ENCODE peak calls at places on chromosomes 12 and 14, in five cellular contexts. G is HL-60, Y is GM19239, P is heart right ventricle, B is ELF-1. M is an unnamed sample.

GRCh38 chr14:74645244-74645643 is 33.2 kb upstream of the LTBP2 start:
- DNase-seq in Y (no peak), B (no peak), P (no peak), G (no peak), M (no peak)

GRCh38 chr14:58280954-58281787 is 17.2 kb upstream of the ARID4A start:
- DNase-seq in B (no peak), G (peak), P (no peak), Y (no peak), M (peak)

GRCh38 chr12:69840727-69841126 is 15.7 kb downstream of the MYRFL start:
- DNase-seq in P (no peak), G (no peak), B (no peak), Y (no peak), M (no peak)

GRCh38 chr12:27970391-27970980 is 2.0 kb downstream of the PTHLH start:
- DNase-seq in P (peak), G (no peak), B (peak), Y (peak), M (peak)

GRCh38 chr14:67555518-67556090 is 22.5 kb downstream of the PLEKHH1 start:
- DNase-seq in P (no peak), B (no peak), Y (no peak), G (no peak), M (no peak)

GRCh38 chr12:91985002-91985767 is 160.5 kb downstream of the BTG1 start:
- DNase-seq in Y (no peak), G (no peak), P (no peak), B (no peak), M (no peak)

GRCh38 chr14:96502621-96503251 is 554 bp downstream of the PAPOLA start:
- DNase-seq in G (peak), P (peak), B (peak), Y (peak), M (peak)

GRCh38 chr12:52870361-52871290 is 21.8 kb upstream of the KRT78 start:
- DNase-seq in Y (peak), P (peak), G (peak), B (peak), M (peak)

GRCh38 chr12:57476162-57476992 is 3.3 kb downstream of the ARHGAP9 start:
- DNase-seq in G (peak), P (no peak), B (no peak), Y (peak), M (peak)

GRCh38 chr12:78359530-78359929 is 505.0 kb upstream of the SYT1 start:
- DNase-seq in Y (no peak), B (no peak), P (no peak), G (no peak), M (no peak)

GRCh38 chr14:100606687-100607610 is 19.7 kb upstream of the BEGAIN start:
- DNase-seq in G (no peak), P (no peak), Y (no peak), B (no peak), M (no peak)

GRCh38 chr12:4435537-4435936 is 10.1 kb downstream of the FGF6 start:
- DNase-seq in P (no peak), B (no peak), G (no peak), Y (no peak), M (no peak)

GRCh38 chr14:77154421-77154820 is 12.8 kb upstream of the ZDHHC22 start:
- DNase-seq in B (no peak), G (no peak), P (no peak), Y (no peak), M (no peak)

GRCh38 chr12:116901612-116902011 is 9.1 kb upstream of the FBXW8 start:
- DNase-seq in Y (no peak), G (no peak), P (no peak), B (no peak), M (no peak)

GRCh38 chr12:116423053-116423452 is 136.1 kb upstream of the MAP1LC3B2 start:
- DNase-seq in G (no peak), B (peak), Y (no peak), P (no peak), M (no peak)

GRCh38 chr12:108691995-108692808 is 39.1 kb downstream of the CORO1C start:
- DNase-seq in P (peak), B (peak), G (peak), Y (no peak), M (peak)

GRCh38 chr14:103886304-103887169 is 39.2 kb upstream of the PPP1R13B start:
- DNase-seq in Y (no peak), G (no peak), B (no peak), P (no peak), M (peak)

GRCh38 chr12:105862163-105862821 is 276.5 kb downstream of the NUAK1 start:
- DNase-seq in G (no peak), B (no peak), P (no peak), Y (no peak), M (no peak)

GRCh38 chr12:116434155-116435065 is 124.8 kb upstream of the MAP1LC3B2 start:
- DNase-seq in P (peak), G (peak), Y (no peak), B (peak), M (peak)

GRCh38 chr12:52155048-52155868 is 36.6 kb downstream of the KRT80 start:
- DNase-seq in G (no peak), Y (no peak), B (no peak), P (peak), M (no peak)

GRCh38 chr12:124500232-124501079 is 67.0 kb downstream of the NCOR2 start:
- DNase-seq in Y (no peak), P (peak), G (no peak), B (peak), M (peak)

GRCh38 chr12:10175849-10176641 is 2.8 kb upstream of the TMEM52B start:
- DNase-seq in B (no peak), P (no peak), G (no peak), Y (no peak), M (peak)

GRCh38 chr14:102487204-102487577 is 22.4 kb downstream of the ANKRD9 start:
- DNase-seq in Y (no peak), P (no peak), G (no peak), B (no peak), M (no peak)

GRCh38 chr12:121791671-121792496 is 1.6 kb downstream of the RHOF start:
- DNase-seq in Y (no peak), B (no peak), G (peak), P (no peak), M (peak)

GRCh38 chr12:92551853-92552397 is 150.9 kb upstream of the PLEKHG7 start:
- DNase-seq in G (no peak), P (no peak), B (no peak), Y (peak), M (no peak)

GRCh38 chr14:67240168-67240932 is 885 bp upstream of the PALS1 start:
- DNase-seq in B (peak), Y (no peak), G (peak), P (peak), M (peak)

M was measured in left kidney.